ENCODE peak calls at places on chromosomes 12 and 14, in seven cellular contexts. R is H9, Z is HCT116, N is cardiac muscle cell, L is GM23338, S is lower lobe of right lung, P is heart left ventricle. V is an unnamed sample.
A peak's percentile ranks its signal among the peaks of the same experiment; 100 is the strongest.

GRCh38 chr14:23640524-23641141 is 4.5 kb downstream of the DHRS2 start:
- DNase-seq in R (peak; percentile 49), Z (no peak), N (peak; percentile 60), L (peak; percentile 48), S (no peak), P (no peak), V (no peak)

GRCh38 chr12:129237881-129238280 is 384.6 kb downstream of the GLT1D1 start:
- DNase-seq in R (no peak), Z (no peak), N (no peak), L (peak; percentile 2), S (no peak), P (no peak), V (no peak)

GRCh38 chr14:55762595-55763232 is 182.7 kb downstream of the KTN1 start:
- DNase-seq in R (no peak), Z (no peak), N (no peak), L (no peak), S (no peak), P (no peak), V (no peak)

GRCh38 chr14:79473676-79474075 is 737.6 kb downstream of the DIO2 start:
- DNase-seq in R (no peak), Z (no peak), N (no peak), L (no peak), S (no peak), P (no peak), V (no peak)

GRCh38 chr12:30630378-30631285 is 65.0 kb downstream of the IPO8 start:
- DNase-seq in R (no peak), Z (no peak), N (peak; percentile 12), L (no peak), S (no peak), P (no peak), V (no peak)

GRCh38 chr12:131830335-131831020 is 2.3 kb downstream of the MMP17 start:
- DNase-seq in R (peak; percentile 76), Z (peak; percentile 23), N (peak; percentile 93), L (peak; percentile 68), S (peak; percentile 82), P (peak; percentile 92), V (peak; percentile 86)

GRCh38 chr14:93332853-93333630 is at the start of gene BTBD7:
- DNase-seq in R (peak; percentile 93), Z (peak; percentile 90), N (peak; percentile 97), L (peak; percentile 97), S (peak; percentile 97), P (peak; percentile 97), V (peak; percentile 96)

GRCh38 chr12:51348116-51348515 is 1.6 kb upstream of the CELA1 start:
- DNase-seq in R (no peak), Z (no peak), N (no peak), L (no peak), S (no peak), P (no peak), V (no peak)

GRCh38 chr12:89243786-89244185 is 108.5 kb downstream of the DUSP6 start:
- DNase-seq in R (no peak), Z (no peak), N (no peak), L (no peak), S (no peak), P (no peak), V (no peak)

GRCh38 chr14:94103554-94104165 is 6.9 kb upstream of the IFI27 start:
- DNase-seq in R (no peak), Z (no peak), N (no peak), L (no peak), S (no peak), P (no peak), V (no peak)

GRCh38 chr14:34035177-34035933 is 84.5 kb upstream of the EGLN3 start:
- DNase-seq in R (no peak), Z (no peak), N (no peak), L (no peak), S (no peak), P (peak; percentile 59), V (no peak)

GRCh38 chr12:113155641-113156040 is 6.1 kb downstream of the CFAP73 start:
- DNase-seq in R (no peak), Z (no peak), N (no peak), L (no peak), S (no peak), P (no peak), V (no peak)

GRCh38 chr12:43882578-43883178 is 46.8 kb downstream of the TMEM117 start:
- DNase-seq in R (no peak), Z (peak; percentile 39), N (peak; percentile 77), L (peak; percentile 79), S (no peak), P (no peak), V (no peak)

GRCh38 chr12:107440596-107440995 is 245.0 kb upstream of the PWP1 start:
- DNase-seq in R (no peak), Z (no peak), N (no peak), L (no peak), S (no peak), P (no peak), V (no peak)

GRCh38 chr14:31926652-31927347 is 150.3 kb upstream of the ARHGAP5 start:
- DNase-seq in R (no peak), Z (no peak), N (no peak), L (no peak), S (no peak), P (peak; percentile 61), V (no peak)

GRCh38 chr14:90060965-90061848 is 587 bp upstream of the KCNK13 start:
- DNase-seq in R (peak; percentile 64), Z (no peak), N (no peak), L (peak; percentile 63), S (no peak), P (peak; percentile 61), V (no peak)

GRCh38 chr14:65092340-65092739 is 10.0 kb downstream of the MAX start:
- DNase-seq in R (no peak), Z (no peak), N (no peak), L (no peak), S (no peak), P (no peak), V (no peak)

GRCh38 chr12:105218434-105218833 is 17.5 kb downstream of the APPL2 start:
- DNase-seq in R (no peak), Z (no peak), N (no peak), L (no peak), S (no peak), P (no peak), V (no peak)

GRCh38 chr12:66804555-66804954 is 125.7 kb upstream of the GRIP1 start:
- DNase-seq in R (no peak), Z (no peak), N (no peak), L (peak; percentile 15), S (no peak), P (no peak), V (no peak)

GRCh38 chr14:76977793-76978730 is 50.4 kb downstream of the IRF2BPL start:
- DNase-seq in R (no peak), Z (no peak), N (peak; percentile 92), L (no peak), S (peak; percentile 88), P (peak; percentile 82), V (peak; percentile 78)

GRCh38 chr12:112970391-112970790 is 7.9 kb upstream of the OAS2 start:
- DNase-seq in R (no peak), Z (no peak), N (no peak), L (no peak), S (no peak), P (no peak), V (no peak)

GRCh38 chr12:42196728-42197603 is 41.1 kb downstream of the YAF2 start:
- DNase-seq in R (no peak), Z (no peak), N (no peak), L (no peak), S (no peak), P (no peak), V (no peak)

GRCh38 chr12:56529656-56530055 is 8.0 kb downstream of the RBMS2 start:
- DNase-seq in R (no peak), Z (no peak), N (peak; percentile 23), L (no peak), S (no peak), P (no peak), V (no peak)
- H3K27ac ChIP-seq in R (no peak overlapping the region), Z (no peak overlapping the region), N (no peak overlapping the region), L (no peak overlapping the region), S (peak overlapping the region; percentile 33), P (no peak overlapping the region), V (no peak overlapping the region)

GRCh38 chr12:2641761-2642160 is 153.0 kb upstream of the FKBP4 start:
- DNase-seq in R (no peak), Z (no peak), N (no peak), L (no peak), S (no peak), P (no peak), V (peak; percentile 5)
- H3K27ac ChIP-seq in R (no peak overlapping the region), Z (no peak overlapping the region), N (no peak overlapping the region), L (no peak overlapping the region), S (no peak overlapping the region), P (peak overlapping the region; percentile 24), V (peak overlapping the region; percentile 77)

DNA sequence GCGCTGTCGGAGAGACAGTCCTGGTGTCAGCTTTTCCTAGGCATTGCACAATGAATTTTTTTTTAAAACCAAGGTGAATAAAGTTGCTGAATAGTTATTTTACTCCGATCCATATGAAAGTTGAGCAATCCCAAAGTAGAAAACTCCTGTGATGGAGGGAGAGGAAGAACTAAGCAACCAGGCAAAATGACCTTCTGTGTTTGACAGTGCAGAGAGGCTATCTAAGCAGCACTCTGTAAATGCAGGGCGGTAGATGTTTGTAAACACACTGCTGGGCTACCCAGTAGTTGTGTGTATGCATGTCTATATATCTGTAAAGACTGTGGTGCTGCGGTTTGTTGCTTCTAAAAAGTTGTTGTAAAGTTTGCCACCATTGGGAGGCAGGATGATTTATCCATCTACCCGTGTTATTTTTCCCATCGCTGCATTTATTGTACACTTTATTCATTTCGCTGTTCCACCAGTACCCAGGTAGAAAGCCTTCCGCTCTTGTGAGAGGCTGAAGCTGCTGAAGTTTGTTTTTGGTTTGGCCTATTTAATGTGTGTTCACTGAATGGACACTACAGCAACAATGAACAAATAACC is 1.3 kb downstream of the ETV6 start:
- DNase-seq in R (no peak), Z (no peak), N (peak; percentile 45), L (no peak), S (no peak), P (no peak), V (no peak)
- H3K27ac ChIP-seq in R (no peak overlapping the region), Z (no peak overlapping the region), N (peak overlapping the region; percentile 98), L (no peak overlapping the region), S (peak overlapping the region; percentile 96), P (peak overlapping the region; percentile 99), V (peak overlapping the region; percentile 95)

GRCh38 chr14:68944162-68944561 is 34.9 kb downstream of the ACTN1 start:
- DNase-seq in R (no peak), Z (no peak), N (no peak), L (no peak), S (no peak), P (no peak), V (no peak)

GRCh38 chr14:68945585-68946289 is 33.4 kb downstream of the ACTN1 start:
- DNase-seq in R (no peak), Z (no peak), N (no peak), L (no peak), S (no peak), P (no peak), V (no peak)

GRCh38 chr14:68946423-68946822 is 32.7 kb downstream of the ACTN1 start:
- DNase-seq in R (no peak), Z (no peak), N (no peak), L (no peak), S (no peak), P (no peak), V (no peak)

GRCh38 chr14:68943107-68943506 is 36.0 kb downstream of the ACTN1 start:
- DNase-seq in R (no peak), Z (no peak), N (no peak), L (no peak), S (no peak), P (no peak), V (no peak)

DNA sequence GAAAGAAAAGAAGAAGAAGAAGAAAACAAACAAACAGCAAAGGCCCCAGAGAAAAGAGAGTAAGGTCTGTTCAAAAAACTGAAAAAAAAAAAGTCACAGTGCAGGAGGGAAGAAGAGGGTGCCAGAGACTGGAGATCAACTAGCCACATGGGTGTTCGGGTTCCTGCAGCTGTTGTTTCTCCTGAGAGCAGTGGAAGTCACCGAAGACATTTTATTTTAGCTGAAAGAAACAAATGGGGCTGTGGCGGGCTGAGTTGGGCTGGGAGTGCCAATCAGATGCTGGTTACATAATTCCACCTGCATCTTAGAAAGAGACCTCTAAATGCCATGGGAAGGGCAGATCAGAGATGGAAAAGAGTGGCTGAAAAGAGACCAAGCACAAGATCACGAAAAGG is 33.9 kb downstream of the ACTN1 start:
- DNase-seq in R (no peak), Z (no peak), N (no peak), L (no peak), S (no peak), P (no peak), V (no peak)
- H3K27ac ChIP-seq in R (no peak overlapping the region), Z (no peak overlapping the region), N (no peak overlapping the region), L (no peak overlapping the region), S (no peak overlapping the region), P (no peak overlapping the region), V (peak overlapping the region; percentile 97)